ENCODE peak calls at places on chromosomes 2 and 18, in seven cellular contexts. B is uterus, D is sigmoid colon, F is GM20000, O is PC-9, G is astrocyte of the cerebellum, P is GM06990. L is an unnamed sample.

GRCh38 chr18:22223263-22223960 is 54.0 kb downstream of the GATA6 start:
- DNase-seq in B (peak), D (peak), F (no peak), O (peak), G (peak), P (no peak), L (peak)

GRCh38 chr2:73111300-73112025 is 1.3 kb downstream of the RAB11FIP5 start:
- DNase-seq in B (no peak), D (no peak), F (no peak), O (peak), G (peak), P (no peak), L (peak)

GRCh38 chr2:168568476-168569227 is 112.6 kb downstream of the CERS6 start:
- DNase-seq in B (no peak), D (no peak), F (no peak), O (no peak), G (no peak), P (no peak), L (no peak)

GRCh38 chr18:44556296-44556695 is 124.4 kb upstream of the SETBP1 start:
- DNase-seq in B (no peak), D (no peak), F (no peak), O (no peak), G (no peak), P (no peak), L (no peak)

GRCh38 chr2:191974676-191975075 is 127.8 kb upstream of the CAVIN2 start:
- DNase-seq in B (no peak), D (no peak), F (no peak), O (no peak), G (no peak), P (no peak), L (no peak)

GRCh38 chr18:76805221-76805620 is 17.1 kb upstream of the ZNF236 start:
- DNase-seq in B (no peak), D (no peak), F (no peak), O (no peak), G (no peak), P (no peak), L (no peak)

GRCh38 chr2:20868377-20868776 is 45.5 kb upstream of the LDAH start:
- DNase-seq in B (no peak), D (no peak), F (peak), O (no peak), G (no peak), P (peak), L (no peak)

GRCh38 chr2:66569321-66569851 is 134.5 kb downstream of the MEIS1 start:
- DNase-seq in B (peak), D (no peak), F (no peak), O (no peak), G (no peak), P (no peak), L (no peak)

GRCh38 chr2:201204655-201205515 is 21.9 kb downstream of the CASP10 start:
- DNase-seq in B (no peak), D (no peak), F (no peak), O (no peak), G (no peak), P (no peak), L (no peak)

GRCh38 chr2:98615481-98615880 is 7.1 kb downstream of the UNC50 start:
- DNase-seq in B (no peak), D (no peak), F (no peak), O (no peak), G (no peak), P (no peak), L (no peak)
- TF ChIP-seq CTCF in B (no peak), D (no peak), F (no peak), O (no peak), G (peak), P (no peak), L (no peak)

GRCh38 chr2:154375625-154376020 is 322.9 kb upstream of the KCNJ3 start:
- DNase-seq in B (no peak), D (no peak), F (no peak), O (no peak), G (peak), P (no peak), L (peak)
- TF ChIP-seq CTCF in B (peak), D (peak), F (no peak), O (peak), G (peak), P (no peak), L (peak)

DNA sequence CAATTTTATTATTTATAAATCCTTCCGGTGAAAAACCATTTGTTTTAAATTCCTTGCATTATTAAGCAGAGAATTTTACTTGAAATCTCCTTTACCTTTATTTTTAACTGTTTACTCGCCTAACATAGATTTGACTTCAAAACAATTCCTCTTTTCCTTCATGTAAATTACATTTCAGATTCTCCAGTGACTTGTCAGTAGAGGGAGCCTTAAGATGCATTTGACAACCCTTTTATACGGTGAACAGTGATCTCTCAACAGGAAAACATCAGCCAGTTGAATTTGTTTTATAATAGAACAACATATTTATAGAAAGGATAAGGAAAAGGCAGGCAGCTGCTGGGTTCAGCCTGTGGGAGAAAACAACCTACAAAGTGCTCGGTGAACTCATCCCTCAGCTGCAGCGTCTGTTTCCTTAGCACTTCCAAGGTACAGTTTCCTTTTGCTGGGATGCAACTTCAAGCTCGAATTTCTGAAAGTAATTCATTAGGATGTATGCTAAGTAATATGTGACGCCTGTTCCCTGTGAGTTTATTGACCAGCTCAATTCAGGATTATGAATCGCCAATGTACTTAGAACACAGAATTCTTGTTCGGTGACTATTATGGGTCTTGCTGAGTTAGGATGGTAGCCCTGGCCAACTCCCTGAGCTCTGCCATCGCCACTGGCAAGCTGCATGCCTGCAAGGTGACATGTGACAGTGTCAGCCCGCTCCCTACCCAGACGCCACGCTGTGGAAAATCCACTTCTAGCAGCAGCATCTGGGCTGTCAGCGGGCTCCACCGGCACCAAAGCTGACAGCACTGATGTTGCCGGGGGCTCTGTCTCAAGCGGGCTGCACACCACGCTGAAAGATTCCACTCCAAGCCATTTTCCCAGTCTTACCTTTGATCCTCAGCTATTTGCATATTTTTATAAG is 100.9 kb downstream of the MYT1L start:
- DNase-seq in B (no peak), D (no peak), F (no peak), O (no peak), G (no peak), P (no peak), L (no peak)
- TF ChIP-seq CTCF in B (no peak), D (no peak), F (no peak), O (no peak), G (no peak), P (no peak), L (no peak)

DNA sequence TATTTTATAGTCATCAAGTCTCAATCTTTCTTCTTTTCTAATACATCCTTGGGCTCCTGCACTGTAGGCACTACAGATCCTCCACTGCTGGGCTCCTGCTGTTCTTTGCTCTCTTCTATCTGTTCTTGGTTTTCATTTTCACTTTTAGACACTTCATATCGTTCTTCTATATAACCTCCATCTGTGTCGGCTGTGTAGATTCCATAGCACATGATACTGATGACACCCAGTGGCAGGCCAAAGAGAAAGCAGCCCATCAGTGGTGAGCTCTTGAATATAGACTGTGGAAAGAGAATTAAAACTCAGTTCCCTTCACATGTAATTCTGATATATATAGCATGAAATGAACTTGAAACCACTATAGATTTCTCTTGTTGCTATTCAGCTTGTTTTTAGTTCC is 38.0 kb downstream of the TMX3 start:
- DNase-seq in B (no peak), D (no peak), F (no peak), O (no peak), G (no peak), P (no peak), L (no peak)
- TF ChIP-seq CTCF in B (no peak), D (no peak), F (peak), O (no peak), G (peak), P (peak), L (no peak)

GRCh38 chr18:70433001-70433400 is 144.2 kb downstream of the SOCS6 start:
- DNase-seq in B (no peak), D (no peak), F (no peak), O (no peak), G (no peak), P (no peak), L (no peak)
- TF ChIP-seq CTCF in B (no peak), D (no peak), F (no peak), O (no peak), G (no peak), P (no peak), L (no peak)

GRCh38 chr2:132678498-132678897 is 8.5 kb upstream of the LYPD1 start:
- DNase-seq in B (no peak), D (no peak), F (no peak), O (no peak), G (no peak), P (no peak), L (no peak)

GRCh38 chr2:132677661-132678060 is 7.7 kb upstream of the LYPD1 start:
- DNase-seq in B (no peak), D (no peak), F (no peak), O (no peak), G (no peak), P (no peak), L (no peak)

GRCh38 chr2:132670961-132671781 is 1.2 kb upstream of the LYPD1 start:
- DNase-seq in B (no peak), D (no peak), F (no peak), O (peak), G (peak), P (no peak), L (peak)

GRCh38 chr2:132681766-132682165 is 11.8 kb upstream of the LYPD1 start:
- DNase-seq in B (no peak), D (no peak), F (no peak), O (no peak), G (no peak), P (no peak), L (no peak)

GRCh38 chr2:132676999-132677398 is 7.0 kb upstream of the LYPD1 start:
- DNase-seq in B (no peak), D (no peak), F (no peak), O (no peak), G (no peak), P (no peak), L (no peak)
- TF ChIP-seq CTCF in B (no peak), D (no peak), F (no peak), O (peak), G (no peak), P (peak), L (no peak)

GRCh38 chr2:79393107-79393506 is 119.7 kb upstream of the CTNNA2 start:
- DNase-seq in B (no peak), D (no peak), F (no peak), O (no peak), G (no peak), P (no peak), L (no peak)

GRCh38 chr2:79389475-79389874 is 123.4 kb upstream of the CTNNA2 start:
- DNase-seq in B (no peak), D (no peak), F (no peak), O (no peak), G (no peak), P (no peak), L (no peak)

GRCh38 chr2:79394485-79394859 is 118.4 kb upstream of the CTNNA2 start:
- DNase-seq in B (no peak), D (no peak), F (no peak), O (no peak), G (no peak), P (no peak), L (no peak)

DNA sequence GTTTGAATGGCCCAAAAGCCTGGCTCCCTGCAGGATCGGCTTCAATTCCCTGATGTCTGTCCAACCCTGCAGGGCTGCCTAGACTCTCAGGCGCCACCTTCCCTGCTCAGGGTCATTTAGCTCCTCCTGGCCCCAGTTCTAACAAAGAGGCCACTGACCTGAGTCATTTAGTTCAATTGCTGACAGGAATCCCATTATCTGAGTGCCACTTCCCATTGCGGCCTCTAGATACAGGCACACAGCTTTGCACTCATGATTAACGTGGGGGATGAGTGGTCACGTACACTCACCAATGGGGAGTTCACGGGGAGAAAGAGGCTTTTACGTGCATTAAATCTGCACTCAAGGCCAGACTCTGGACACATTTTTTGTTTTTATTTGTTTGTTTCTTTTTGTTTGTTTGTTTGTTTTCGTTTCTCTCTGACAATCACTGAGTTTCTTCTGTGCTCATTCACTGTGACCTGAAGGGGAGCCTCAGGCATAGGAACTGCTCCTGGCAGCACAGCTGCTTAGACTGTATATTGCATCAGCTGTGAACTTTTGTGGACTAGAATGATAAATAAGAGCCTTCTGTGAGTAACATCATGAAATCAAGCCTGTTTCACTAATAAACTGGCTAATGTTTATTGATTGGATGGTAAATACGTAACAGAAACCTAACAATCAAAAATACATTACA is 118.9 kb upstream of the CTNNA2 start:
- DNase-seq in B (no peak), D (no peak), F (no peak), O (no peak), G (peak), P (no peak), L (no peak)
- TF ChIP-seq CTCF in B (no peak), D (no peak), F (no peak), O (no peak), G (no peak), P (no peak), L (no peak)

DNA sequence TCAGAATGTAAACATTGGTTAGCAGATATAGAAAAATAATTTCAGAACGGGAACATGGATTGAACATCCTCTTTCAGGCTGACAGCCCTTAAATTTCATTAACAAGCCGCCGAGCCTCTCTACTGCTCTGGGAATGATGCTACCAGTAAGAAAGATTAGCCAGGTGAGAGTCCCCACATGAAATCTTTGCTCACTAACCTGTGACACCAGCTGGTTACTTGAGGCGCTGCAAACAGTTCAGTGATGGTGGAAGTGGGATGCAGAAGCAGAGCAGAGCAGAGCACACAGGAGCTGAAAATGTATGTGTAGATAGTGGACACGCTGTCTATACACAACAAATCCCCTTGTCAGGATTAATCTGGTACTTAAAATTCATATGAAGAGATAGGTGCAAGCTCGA is 721.1 kb downstream of the DPP10 start:
- DNase-seq in B (no peak), D (no peak), F (no peak), O (no peak), G (no peak), P (no peak), L (no peak)
- TF ChIP-seq CTCF in B (no peak), D (no peak), F (no peak), O (no peak), G (no peak), P (no peak), L (no peak)

GRCh38 chr18:500230-500555 is 308 bp downstream of the COLEC12 start:
- DNase-seq in B (peak), D (peak), F (no peak), O (no peak), G (no peak), P (no peak), L (no peak)
- TF ChIP-seq CTCF in B (peak), D (no peak), F (no peak), O (no peak), G (peak), P (no peak), L (no peak)